ENCODE peak calls at places on chromosomes 6 and 20, in ten cellular contexts. A, G, X, H, J, F, Z, N, I and O are unnamed samples. For H3K9me3 and H3K27me3, the result is how much of the 10 kb centered on the place peaks cover.

GRCh38 chr6:148304976-148305375 is 37.7 kb upstream of the SASH1 start:
- DNase-seq in Z (peak), A (no peak), G (peak), H (no peak), F (peak), X (no peak), N (no peak), I (no peak), J (no peak), O (no peak)

GRCh38 chr20:60428651-60429050 is 470.4 kb downstream of the CDH26 start:
- DNase-seq in X (no peak), F (no peak), I (no peak), A (no peak), N (no peak), H (no peak), J (no peak), Z (no peak), G (no peak), O (no peak)

GRCh38 chr20:51531141-51531710 is 11.3 kb downstream of the NFATC2 start:
- DNase-seq in F (peak), X (no peak), Z (no peak), H (no peak), J (no peak), I (no peak), N (peak), A (peak), G (no peak), O (peak)

GRCh38 chr6:81003156-81003555 is 749.3 kb downstream of the TENT5A start:
- DNase-seq in I (no peak), G (no peak), X (no peak), A (no peak), H (no peak), J (no peak), Z (peak), N (no peak), F (peak), O (no peak)

GRCh38 chr6:117440558-117441525 is 15.1 kb upstream of the ROS1 start:
- DNase-seq in Z (peak), G (no peak), F (peak), X (no peak), J (no peak), N (no peak), A (no peak), I (no peak), H (no peak), O (peak)

GRCh38 chr20:50012282-50013263 is 29.8 kb downstream of the SNAI1 start:
- DNase-seq in N (no peak), J (no peak), X (no peak), G (no peak), Z (no peak), A (no peak), F (no peak), H (no peak), I (no peak), O (no peak)

GRCh38 chr20:17720755-17721154 is 21.0 kb downstream of the BANF2 start:
- DNase-seq in H (no peak), N (no peak), I (no peak), Z (no peak), F (no peak), A (no peak), G (no peak), J (no peak), X (no peak), O (no peak)

GRCh38 chr6:10633216-10633615 is 61.2 kb downstream of the C6orf52 start:
- DNase-seq in G (no peak), I (no peak), J (no peak), N (no peak), F (peak), Z (peak), A (peak), H (no peak), X (no peak), O (peak)

GRCh38 chr6:136347847-136348246 is 58.2 kb upstream of the BCLAF1 start:
- DNase-seq in Z (no peak), A (peak), I (no peak), G (no peak), J (peak), F (peak), H (no peak), X (no peak), N (no peak), O (no peak)

GRCh38 chr6:147438758-147439528 is 69.5 kb upstream of the SAMD5 start:
- DNase-seq in H (no peak), N (no peak), J (no peak), F (no peak), G (no peak), X (no peak), A (no peak), Z (no peak), I (no peak), O (no peak)

GRCh38 chr6:31896856-31897611 is 464 bp downstream of the EHMT2 start:
- DNase-seq in F (peak), A (no peak), Z (no peak), J (no peak), N (peak), X (no peak), G (no peak), I (no peak), H (no peak), O (no peak)

GRCh38 chr6:31897612-31898199 is at the start of gene EHMT2:
- DNase-seq in G (peak), F (peak), H (peak), Z (peak), I (peak), A (peak), N (peak), X (peak), J (peak), O (peak)

GRCh38 chr6:31899215-31899614 is 1.7 kb upstream of the EHMT2 start:
- DNase-seq in J (no peak), F (no peak), I (no peak), Z (no peak), A (no peak), X (no peak), H (no peak), N (no peak), G (no peak), O (no peak)

GRCh38 chr6:31899882-31900722 is 1.8 kb downstream of the ZBTB12 start:
- DNase-seq in I (no peak), Z (no peak), N (no peak), J (no peak), H (no peak), G (no peak), A (no peak), X (no peak), F (no peak), O (no peak)

DNA sequence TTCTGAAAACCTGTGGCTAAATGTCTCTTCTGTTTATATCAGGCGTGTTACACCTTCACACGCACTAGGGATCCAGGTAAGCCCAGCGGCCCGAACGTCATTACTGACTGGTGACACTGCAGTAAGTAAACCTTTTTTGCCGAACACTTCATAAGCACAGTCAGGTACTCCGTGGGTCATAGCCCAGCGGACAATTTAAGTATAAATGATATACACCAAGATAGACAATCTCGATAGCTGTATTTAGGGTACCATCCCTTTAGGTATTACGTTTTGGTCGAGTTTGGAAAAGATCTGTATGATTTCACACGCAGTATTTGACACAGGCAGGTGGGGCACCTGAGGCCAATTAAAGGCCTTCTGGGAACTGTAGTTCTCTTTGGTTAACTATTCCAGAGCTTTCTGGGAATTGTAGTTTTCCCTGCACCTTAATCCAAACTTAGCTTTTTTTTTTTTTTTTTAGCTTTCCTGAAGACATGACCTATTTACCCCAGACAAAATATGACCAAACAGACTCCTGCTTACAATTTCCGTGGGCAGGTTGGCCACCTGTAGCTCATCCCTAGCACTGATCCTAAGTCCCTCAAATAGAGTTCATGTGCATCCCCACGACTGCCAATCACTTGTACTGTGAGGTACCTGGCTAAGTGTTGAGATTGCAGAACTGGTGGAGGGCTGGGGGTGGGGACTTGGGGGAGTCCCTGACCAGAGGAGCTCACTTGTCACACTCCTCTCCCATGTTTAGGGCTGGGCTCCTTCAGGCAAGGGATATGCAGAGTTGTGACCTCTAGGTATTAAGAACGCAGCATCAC is 908 bp upstream of the EHMT2 start:
- DNase-seq in Z (peak), A (peak), X (no peak), H (no peak), J (no peak), I (no peak), G (peak), N (no peak), F (peak), O (no peak)
- H3K4me3 ChIP-seq in Z (peak), A (peak), X (peak), H (peak), J (peak), I (peak), G (peak), N (peak), F (peak), O (peak)

DNA sequence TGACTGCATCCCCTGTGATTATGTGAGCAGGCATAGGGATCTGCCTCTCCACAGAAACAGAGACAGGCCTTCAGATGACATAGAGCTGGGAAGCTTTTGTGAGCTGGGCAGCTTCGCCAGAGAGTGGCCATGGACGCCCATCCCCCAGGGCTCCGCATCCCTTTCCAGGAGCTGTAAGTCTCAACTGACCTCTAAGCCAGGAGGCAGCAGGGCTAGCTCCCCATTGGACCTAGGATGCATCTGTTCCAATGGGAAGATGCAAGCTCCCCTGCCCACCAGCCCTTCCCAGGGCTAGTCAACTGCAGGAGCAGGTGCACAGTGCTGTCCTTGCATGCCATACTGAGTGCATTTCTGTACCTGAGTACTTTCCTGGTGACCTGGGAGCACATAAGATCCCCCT is 663.6 kb downstream of the RNF144B start:
- DNase-seq in I (no peak), A (no peak), G (no peak), H (no peak), Z (no peak), X (no peak), F (no peak), J (no peak), N (no peak), O (no peak)
- H3K9me3 ChIP-seq in I (under half), A (under half), G (under half), H (under half), Z (under half), X (under half), F (under half), J (under half), N (under half), O (under half)

DNA sequence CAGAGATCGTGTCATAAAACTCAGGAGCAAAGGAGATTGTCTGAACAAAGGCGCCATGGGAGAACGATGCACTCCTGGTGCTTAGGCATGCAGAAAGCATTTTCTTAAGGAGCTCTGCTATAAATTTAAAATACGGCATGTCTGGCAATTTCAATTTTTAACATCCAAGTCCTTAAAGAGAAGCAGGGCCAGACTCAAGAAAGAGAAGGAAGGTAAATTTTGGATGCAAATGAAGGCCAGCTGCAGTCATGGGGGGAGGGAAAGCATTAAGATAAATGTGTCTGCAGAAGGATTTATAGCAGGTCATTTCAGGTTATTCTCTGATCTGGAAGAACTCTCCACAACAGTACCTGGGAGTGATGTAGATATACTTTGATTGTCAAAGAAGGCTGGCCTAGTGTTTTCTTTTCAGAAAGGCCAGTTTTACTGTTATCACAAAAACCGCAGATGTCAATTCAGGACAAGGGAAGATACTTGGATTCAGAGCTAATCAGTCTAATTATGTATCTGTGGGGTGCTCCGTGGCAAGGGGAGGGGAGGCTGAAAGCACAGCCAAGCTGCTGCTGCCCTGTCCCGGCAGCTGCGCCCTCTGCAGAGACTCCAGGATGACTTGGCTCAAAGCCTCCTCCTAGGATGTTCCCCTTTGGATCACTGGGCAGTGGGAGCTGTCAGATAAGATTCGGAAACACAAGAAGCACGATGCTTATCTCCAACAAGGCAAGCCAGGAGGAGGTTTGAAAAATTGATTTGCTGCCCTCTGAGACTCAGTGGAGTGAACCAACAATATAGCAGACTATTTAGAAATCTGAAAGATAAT is 776.7 kb downstream of the C6orf118 start:
- DNase-seq in G (no peak), F (no peak), A (no peak), X (no peak), H (no peak), J (no peak), Z (no peak), I (no peak), N (no peak), O (no peak)
- H3K27me3 ChIP-seq in G (under half), F (under half), A (under half), X (under half), H (under half), J (under half), Z (under half), I (under half), N (under half), O (under half)

DNA sequence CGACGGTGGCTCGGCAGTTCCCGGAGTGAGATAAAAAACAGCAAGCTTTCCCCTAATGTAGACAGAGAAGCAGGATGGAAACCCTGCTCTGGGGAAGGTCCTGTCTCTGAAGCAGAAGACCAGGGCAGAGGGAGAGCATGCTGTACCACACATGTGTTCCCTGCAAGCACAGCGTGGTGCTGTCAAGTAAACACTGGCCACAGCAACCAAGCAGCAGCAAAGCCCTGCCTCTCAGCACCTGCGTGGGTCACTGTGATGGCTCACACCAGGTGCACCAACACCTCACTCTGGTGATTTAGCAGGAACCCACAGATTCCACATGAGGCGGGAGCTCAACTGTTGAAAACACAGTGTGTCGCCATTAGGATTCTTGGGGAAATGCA is 65.2 kb upstream of the TXNDC5 start:
- DNase-seq in N (no peak), A (no peak), J (no peak), F (peak), Z (peak), X (no peak), H (peak), I (no peak), G (no peak), O (no peak)
- H3K4me3 ChIP-seq in N (no peak), A (no peak), J (no peak), F (peak), Z (no peak), X (no peak), H (no peak), I (no peak), G (no peak), O (no peak)

GRCh38 chr20:43325926-43326325 is 131.8 kb upstream of the SRSF6 start:
- DNase-seq in X (no peak), F (no peak), G (no peak), A (no peak), N (no peak), Z (no peak), J (no peak), I (no peak), H (no peak), O (no peak)

GRCh38 chr20:43334080-43334479 is 123.6 kb upstream of the SRSF6 start:
- DNase-seq in N (no peak), A (no peak), Z (no peak), I (no peak), X (no peak), F (no peak), J (no peak), G (no peak), H (no peak), O (no peak)

DNA sequence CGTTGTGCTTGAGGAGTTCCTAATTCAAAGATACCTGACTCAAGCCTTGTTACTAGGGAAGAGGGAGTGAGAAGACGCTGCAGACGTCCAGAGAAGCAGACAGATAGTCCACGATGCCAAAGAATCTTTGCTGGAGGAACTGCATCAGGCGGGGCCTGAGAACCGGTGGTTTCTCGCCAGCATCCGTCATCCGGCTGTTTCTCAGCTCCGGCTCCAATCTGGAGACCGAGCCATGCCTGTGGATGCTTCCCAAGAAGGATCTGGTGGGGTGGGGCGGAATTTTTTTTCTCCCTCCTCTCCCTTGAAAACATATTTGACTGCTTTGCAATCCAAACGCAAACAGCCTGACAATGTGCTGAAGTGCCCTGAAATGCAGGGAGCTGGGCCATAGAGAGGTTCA is 125.8 kb upstream of the SRSF6 start:
- DNase-seq in J (no peak), Z (no peak), F (peak), X (peak), A (no peak), G (no peak), H (no peak), N (no peak), I (no peak), O (peak)
- H3K9me3 ChIP-seq in J (under half), Z (under half), F (under half), X (under half), A (under half), G (under half), H (under half), N (under half), I (under half), O (under half)

GRCh38 chr6:28814032-28814976 is 109.5 kb downstream of the TRIM27 start:
- DNase-seq in X (no peak), H (no peak), N (no peak), J (no peak), Z (no peak), F (no peak), I (no peak), G (peak), A (no peak), O (no peak)
- H3K27me3 ChIP-seq in X (under half), H (half or more), N (half or more), J (under half), Z (half or more), F (half or more), I (under half), G (under half), A (half or more), O (under half)

DNA sequence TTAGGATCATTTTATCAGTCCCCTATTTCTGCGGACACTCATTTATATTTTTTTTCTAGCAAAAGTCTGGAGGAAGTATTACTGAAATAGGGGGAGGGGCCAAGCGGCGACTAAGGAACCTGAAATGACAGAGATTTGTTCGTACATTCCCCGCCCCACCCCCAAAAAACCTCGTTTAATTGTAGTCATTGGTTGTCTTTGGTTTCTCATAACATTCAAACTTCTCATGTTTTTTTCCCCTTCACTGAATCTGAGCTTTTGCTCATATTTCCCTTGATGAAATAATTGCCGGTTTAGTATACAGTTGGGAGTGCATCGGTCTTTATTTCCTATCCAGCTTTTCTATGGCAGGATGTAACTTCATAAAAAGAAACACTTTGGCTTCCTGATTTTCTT is 776 bp upstream of the FYN start:
- DNase-seq in J (no peak), H (no peak), N (peak), F (peak), I (no peak), X (no peak), A (peak), Z (peak), G (peak), O (no peak)
- H3K4me3 ChIP-seq in J (no peak), H (no peak), N (peak), F (peak), I (peak), X (peak), A (peak), Z (peak), G (peak), O (peak)